ENCODE peak calls at places on chromosomes 5 and 9, in four cellular contexts. P is ecto neural progenitor cell; I is stimulated activated CD8-positive, alpha-beta memory T cell treated with anti-CD3 and anti-CD28 coated beads, Interleukin-12 subunit alpha, Interleukin-12 subunit beta, amount 100 ng/mL, for 1 hour; L is natural killer cell. M is an unnamed sample.

GRCh38 chr5:33888582-33888981 is 3.2 kb downstream of the ADAMTS12 start:
- DNase-seq in I (no peak), L (no peak), P (no peak), M (no peak)

GRCh38 chr5:149727336-149728035 is 2.6 kb upstream of the PPARGC1B start:
- DNase-seq in P (peak), I (no peak), L (no peak), M (no peak)

GRCh38 chr9:131657031-131657377 is 82.9 kb downstream of the RAPGEF1 start:
- DNase-seq in I (no peak), P (no peak), L (no peak), M (no peak)

GRCh38 chr9:14198049-14198448 is 115.9 kb downstream of the NFIB start:
- DNase-seq in I (no peak), L (no peak), P (no peak), M (no peak)

GRCh38 chr5:10478436-10478835 is 36.8 kb downstream of the ROPN1L start:
- DNase-seq in L (no peak), I (no peak), P (no peak), M (no peak)

GRCh38 chr9:90086076-90086475 is 481.3 kb downstream of the GADD45G start:
- DNase-seq in L (no peak), P (no peak), I (no peak), M (no peak)

GRCh38 chr5:123474238-123474637 is 37.7 kb upstream of the CSNK1G3 start:
- DNase-seq in L (no peak), I (no peak), P (no peak), M (no peak)

GRCh38 chr9:101117091-101117490 is 88.6 kb downstream of the PLPPR1 start:
- DNase-seq in I (no peak), P (no peak), L (no peak), M (no peak)

GRCh38 chr5:2574155-2574554 is 177.3 kb downstream of the IRX2 start:
- DNase-seq in P (no peak), L (no peak), I (no peak), M (no peak)

GRCh38 chr5:208449-209114 is 9.4 kb downstream of the CCDC127 start:
- DNase-seq in L (no peak), P (no peak), I (no peak), M (no peak)

GRCh38 chr5:141604318-141604717 is 14.5 kb downstream of the DIAPH1 start:
- DNase-seq in L (no peak), I (no peak), P (no peak), M (no peak)

GRCh38 chr9:35432076-35432475 is 57.8 kb upstream of the RUSC2 start:
- DNase-seq in I (no peak), L (no peak), P (no peak), M (no peak)

GRCh38 chr5:9545959-9546851 is at the start of gene SEMA5A:
- DNase-seq in P (peak), L (no peak), I (no peak), M (peak)

GRCh38 chr5:22852807-22853670 is at the start of gene CDH12:
- DNase-seq in P (peak), L (no peak), I (no peak), M (peak)

GRCh38 chr5:178416919-178417318 is 173.3 kb downstream of the COL23A1 start:
- DNase-seq in I (no peak), L (no peak), P (peak), M (no peak)

GRCh38 chr5:159779481-159779880 is 136.8 kb upstream of the ADRA1B start:
- DNase-seq in P (no peak), L (no peak), I (no peak), M (no peak)

M was measured in glutamatergic neuron.